ENCODE peak calls at places on chromosomes 6 and 20, in four cellular contexts. R, W, C and V are unnamed samples. For H3K4me1, the result is how much of the 10 kb centered on the place peaks cover.

GRCh38 chr6:23137596-23137995 is 568.2 kb downstream of the HDGFL1 start:
- DNase-seq in R (no peak), W (no peak), C (no peak), V (no peak)

GRCh38 chr20:44465001-44465560 is 10.6 kb upstream of the TTPAL start:
- DNase-seq in R (no peak), W (no peak), C (no peak), V (no peak)

GRCh38 chr20:62063981-62064787 is 1.5 kb downstream of the TAF4 start:
- DNase-seq in R (no peak), W (peak), C (no peak), V (no peak)

GRCh38 chr6:32151885-32152311 is at the start of gene PRRT1:
- DNase-seq in R (no peak), W (no peak), C (no peak), V (no peak)

GRCh38 chr6:128979061-128979460 is 96.1 kb downstream of the LAMA2 start:
- DNase-seq in R (no peak), W (no peak), C (no peak), V (no peak)

GRCh38 chr20:57261488-57262243 is 4.8 kb downstream of the BMP7 start:
- DNase-seq in R (no peak), W (no peak), C (no peak), V (no peak)

GRCh38 chr6:168884050-168884645 is 369.5 kb downstream of the THBS2 start:
- DNase-seq in R (no peak), W (no peak), C (no peak), V (no peak)

GRCh38 chr6:14817068-14817467 is 428.8 kb upstream of the JARID2 start:
- DNase-seq in R (no peak), W (no peak), C (no peak), V (no peak)

GRCh38 chr6:105077592-105078463 is 102.0 kb downstream of the POPDC3 start:
- DNase-seq in R (no peak), W (peak), C (peak), V (peak)

GRCh38 chr20:37377346-37378081 is 31.6 kb downstream of the SRC start:
- DNase-seq in R (no peak), W (no peak), C (no peak), V (peak)

GRCh38 chr6:150729188-150729748 is 129.6 kb downstream of the PLEKHG1 start:
- DNase-seq in R (no peak), W (no peak), C (no peak), V (no peak)

GRCh38 chr6:123189805-123190204 is 193.8 kb downstream of the CLVS2 start:
- DNase-seq in R (no peak), W (no peak), C (no peak), V (no peak)

GRCh38 chr20:48490976-48491657 is 336.7 kb downstream of the PREX1 start:
- DNase-seq in R (no peak), W (no peak), C (no peak), V (no peak)

DNA sequence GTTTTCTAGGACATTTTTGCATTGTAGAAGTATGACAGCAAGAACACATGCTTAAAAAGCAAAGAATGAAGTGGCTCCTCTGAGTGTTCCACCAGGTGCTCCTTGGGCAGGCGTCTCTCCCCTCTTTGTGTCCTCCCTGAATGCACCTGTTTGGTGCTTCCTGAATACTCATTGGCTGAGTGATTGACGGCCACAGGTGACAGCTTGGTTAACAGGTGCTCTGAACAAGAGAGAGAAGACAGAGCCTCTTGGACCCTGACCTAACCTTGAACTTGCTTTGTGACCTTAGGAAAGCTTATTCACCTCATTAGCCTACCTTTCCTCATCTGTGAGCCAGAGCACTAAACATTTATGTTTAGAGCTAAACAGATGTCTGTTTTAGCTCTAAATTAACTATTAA is 93.7 kb downstream of the TULP4 start:
- DNase-seq in R (no peak), W (no peak), C (no peak), V (no peak)
- TF ChIP-seq CHD4 in R (no peak), W (no peak), C (no peak), V (no peak)

DNA sequence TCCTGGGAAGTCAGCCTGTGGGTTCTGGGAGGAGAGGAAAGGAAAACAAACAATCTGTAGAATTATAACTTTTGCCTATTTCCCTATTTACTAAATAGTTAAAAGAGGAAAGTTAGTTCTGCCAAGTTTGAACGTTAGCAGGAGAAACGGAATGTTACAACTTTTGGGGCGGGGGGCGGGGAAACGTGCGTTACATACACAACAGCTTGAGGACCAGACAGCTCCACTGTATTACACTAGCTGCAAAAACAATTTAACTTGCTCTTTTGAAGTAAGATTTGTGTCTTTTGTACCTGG is 501 bp upstream of the PRDM1 start:
- DNase-seq in R (no peak), W (no peak), C (no peak), V (no peak)
- H3K4me1 ChIP-seq in R (under half), W (under half), C (under half), V (under half)

GRCh38 chr6:26064619-26065257 is 22.5 kb upstream of the HFE start:
- DNase-seq in R (no peak), W (peak), C (peak), V (peak)
- TF ChIP-seq CHD4 in R (no peak), W (peak), C (peak), V (peak)

GRCh38 chr6:134175532-134176282 is 123.3 kb upstream of the SLC2A12 start:
- DNase-seq in R (no peak), W (peak), C (peak), V (peak)
- H3K4me1 ChIP-seq in R (under half), W (half or more), C (under half), V (under half)

GRCh38 chr6:158408552-158409130 is 96.4 kb downstream of the TULP4 start:
- DNase-seq in R (no peak), W (no peak), C (peak), V (no peak)
- TF ChIP-seq CHD4 in R (no peak), W (no peak), C (no peak), V (no peak)